ENCODE peak calls at places on chromosome 3, in nine cellular contexts. K, R, A, L, V, P, E, J and M are unnamed samples. For H3K27me3 and H3K4me1, the result is how much of the 10 kb centered on the place peaks cover.

GRCh38 chr3:140384028-140384771 is 293.7 kb upstream of the TRIM42 start:
- DNase-seq in K (peak), R (no peak), A (peak), L (no peak), V (no peak), P (peak), E (no peak), J (no peak), M (no peak)

GRCh38 chr3:134453631-134454030 is 32.2 kb downstream of the ANAPC13 start:
- DNase-seq in K (no peak), R (peak), A (no peak), L (peak), V (no peak), P (peak), E (peak), J (no peak), M (no peak)

GRCh38 chr3:108036401-108036800 is 54.4 kb downstream of the CD47 start:
- DNase-seq in K (no peak), R (no peak), A (no peak), L (no peak), V (no peak), P (no peak), E (no peak), J (no peak), M (no peak)

GRCh38 chr3:8793242-8793641 is 23.8 kb upstream of the OXTR start:
- DNase-seq in K (no peak), R (no peak), A (no peak), L (peak), V (no peak), P (no peak), E (peak), J (no peak), M (no peak)

GRCh38 chr3:76369170-76369569 is 583.8 kb upstream of the ZNF717 start:
- DNase-seq in K (no peak), R (no peak), A (no peak), L (no peak), V (no peak), P (no peak), E (no peak), J (no peak), M (no peak)

GRCh38 chr3:52606373-52607085 is 70.1 kb downstream of the UQCC5 start:
- DNase-seq in K (no peak), R (peak), A (no peak), L (no peak), V (no peak), P (no peak), E (peak), J (no peak), M (no peak)

GRCh38 chr3:118436863-118437262 is 597.8 kb downstream of the IGSF11 start:
- DNase-seq in K (no peak), R (peak), A (no peak), L (peak), V (no peak), P (no peak), E (no peak), J (no peak), M (no peak)

GRCh38 chr3:69051796-69052566 is at the start of gene TMF1:
- DNase-seq in K (peak), R (peak), A (peak), L (peak), V (peak), P (peak), E (peak), J (peak), M (peak)

GRCh38 chr3:109136533-109136932 is at the start of gene C3orf85:
- DNase-seq in K (no peak), R (no peak), A (no peak), L (no peak), V (no peak), P (no peak), E (no peak), J (no peak), M (no peak)

GRCh38 chr3:52406231-52406661 is 38.7 kb downstream of the SEMA3G start:
- DNase-seq in K (no peak), R (no peak), A (no peak), L (no peak), V (no peak), P (no peak), E (no peak), J (peak), M (peak)

GRCh38 chr3:43223670-43224364 is 62.5 kb upstream of the SNRK start:
- DNase-seq in K (no peak), R (no peak), A (no peak), L (no peak), V (no peak), P (no peak), E (peak), J (no peak), M (no peak)
- TF ChIP-seq CTCF in K (peak), R (peak), A (no peak), L (peak), V (no peak), P (peak), E (peak), J (peak), M (peak)

GRCh38 chr3:138432576-138433240 is 1.7 kb upstream of the ESYT3 start:
- DNase-seq in K (no peak), R (no peak), A (no peak), L (no peak), V (no peak), P (peak), E (no peak), J (no peak), M (no peak)
- H3K27me3 ChIP-seq in K (under half), R (under half), A (under half), L (under half), V (under half), P (under half), E (half or more), J (under half), M (under half)

DNA sequence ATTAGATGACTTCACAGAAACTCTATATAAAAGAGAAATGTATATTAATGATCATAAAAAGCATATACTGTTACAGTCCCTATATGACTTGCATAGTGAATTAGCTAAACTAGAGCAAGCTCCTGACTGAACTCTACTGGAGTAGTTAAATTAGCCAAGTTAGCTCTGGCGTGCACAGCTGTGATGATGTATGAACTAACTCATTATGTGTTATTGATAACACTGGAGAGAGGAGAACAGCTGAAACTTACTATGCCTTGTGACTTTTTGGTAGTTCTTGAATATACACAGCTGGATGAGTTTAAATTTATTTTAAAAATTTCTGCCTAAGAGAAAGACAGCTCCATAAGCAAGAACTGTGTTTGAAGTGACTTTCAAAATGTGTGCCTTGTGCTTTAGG is 8.1 kb downstream of the TIPARP start:
- DNase-seq in K (no peak), R (no peak), A (no peak), L (no peak), V (no peak), P (no peak), E (no peak), J (no peak), M (no peak)
- H3K4me1 ChIP-seq in K (half or more), R (under half), A (under half), L (under half), V (under half), P (under half), E (half or more), J (half or more), M (half or more)

GRCh38 chr3:13768453-13768852 is 111.4 kb downstream of the WNT7A start:
- DNase-seq in K (no peak), R (no peak), A (no peak), L (no peak), V (no peak), P (peak), E (no peak), J (no peak), M (no peak)
- TF ChIP-seq CTCF in K (no peak), R (no peak), A (no peak), L (no peak), V (no peak), P (no peak), E (no peak), J (no peak), M (no peak)

GRCh38 chr3:57157666-57158065 is 7.5 kb downstream of the IL17RD start:
- DNase-seq in K (no peak), R (no peak), A (no peak), L (no peak), V (no peak), P (no peak), E (no peak), J (no peak), M (no peak)
- H3K27me3 ChIP-seq in K (under half), R (under half), A (under half), L (under half), V (under half), P (under half), E (under half), J (under half), M (under half)

GRCh38 chr3:188043891-188044290 is 110.1 kb upstream of the LPP start:
- DNase-seq in K (no peak), R (no peak), A (no peak), L (no peak), V (no peak), P (no peak), E (no peak), J (no peak), M (no peak)

GRCh38 chr3:188049890-188050530 is 103.9 kb upstream of the LPP start:
- DNase-seq in K (no peak), R (no peak), A (no peak), L (no peak), V (no peak), P (no peak), E (no peak), J (no peak), M (no peak)

GRCh38 chr3:188042466-188042865 is 111.5 kb upstream of the LPP start:
- DNase-seq in K (no peak), R (no peak), A (no peak), L (no peak), V (no peak), P (no peak), E (no peak), J (no peak), M (no peak)

GRCh38 chr3:188047536-188047935 is 106.4 kb upstream of the LPP start:
- DNase-seq in K (no peak), R (no peak), A (no peak), L (no peak), V (no peak), P (no peak), E (no peak), J (no peak), M (no peak)

GRCh38 chr3:188046561-188047213 is 107.3 kb upstream of the LPP start:
- DNase-seq in K (no peak), R (no peak), A (no peak), L (no peak), V (no peak), P (no peak), E (peak), J (no peak), M (no peak)
- H3K4me1 ChIP-seq in K (under half), R (under half), A (under half), L (under half), V (under half), P (under half), E (under half), J (under half), M (under half)

GRCh38 chr3:194007598-194008337 is 128.2 kb upstream of the HES1 start:
- DNase-seq in K (no peak), R (no peak), A (no peak), L (no peak), V (no peak), P (no peak), E (no peak), J (no peak), M (no peak)

GRCh38 chr3:194003128-194004057 is 132.6 kb upstream of the HES1 start:
- DNase-seq in K (peak), R (peak), A (peak), L (peak), V (peak), P (peak), E (peak), J (peak), M (peak)

GRCh38 chr3:194009892-194010533 is 125.9 kb upstream of the HES1 start:
- DNase-seq in K (no peak), R (peak), A (no peak), L (no peak), V (no peak), P (peak), E (no peak), J (no peak), M (no peak)

GRCh38 chr3:194009019-194009418 is 126.9 kb upstream of the HES1 start:
- DNase-seq in K (no peak), R (no peak), A (no peak), L (no peak), V (no peak), P (peak), E (no peak), J (no peak), M (no peak)

DNA sequence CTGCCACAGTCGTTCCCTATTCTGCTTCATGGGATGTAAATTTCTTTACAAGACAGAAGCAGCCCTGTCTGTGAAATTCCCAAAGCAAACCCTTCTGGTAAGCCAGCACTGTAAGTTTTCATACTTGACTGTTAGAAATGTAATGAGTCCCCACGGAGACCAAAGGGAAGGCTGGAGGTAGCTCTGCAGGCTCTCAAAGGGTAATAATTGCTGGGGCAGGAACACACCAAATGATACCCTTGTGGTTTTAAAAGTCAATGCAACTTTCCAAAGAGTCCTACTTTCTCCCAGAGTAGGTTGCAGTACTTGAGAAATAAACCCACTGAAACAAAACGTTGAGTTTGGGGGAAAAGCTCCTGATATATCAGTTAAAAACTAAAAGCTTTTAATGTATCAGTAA is 129.8 kb upstream of the HES1 start:
- DNase-seq in K (no peak), R (no peak), A (no peak), L (no peak), V (no peak), P (no peak), E (no peak), J (no peak), M (no peak)
- TF ChIP-seq CTCF in K (no peak), R (peak), A (no peak), L (no peak), V (no peak), P (peak), E (no peak), J (no peak), M (no peak)

GRCh38 chr3:127423856-127424765 is 136.3 kb upstream of the PRR20G start:
- DNase-seq in K (no peak), R (no peak), A (no peak), L (no peak), V (no peak), P (peak), E (no peak), J (peak), M (no peak)

GRCh38 chr3:127426444-127427168 is 138.8 kb upstream of the PRR20G start:
- DNase-seq in K (no peak), R (no peak), A (no peak), L (no peak), V (no peak), P (peak), E (no peak), J (peak), M (no peak)

GRCh38 chr3:127427169-127427655 is 139.4 kb upstream of the PRR20G start:
- DNase-seq in K (no peak), R (no peak), A (no peak), L (no peak), V (no peak), P (peak), E (no peak), J (peak), M (no peak)

GRCh38 chr3:127424766-127425504 is 137.1 kb upstream of the PRR20G start:
- DNase-seq in K (no peak), R (no peak), A (no peak), L (peak), V (no peak), P (no peak), E (no peak), J (peak), M (no peak)

DNA sequence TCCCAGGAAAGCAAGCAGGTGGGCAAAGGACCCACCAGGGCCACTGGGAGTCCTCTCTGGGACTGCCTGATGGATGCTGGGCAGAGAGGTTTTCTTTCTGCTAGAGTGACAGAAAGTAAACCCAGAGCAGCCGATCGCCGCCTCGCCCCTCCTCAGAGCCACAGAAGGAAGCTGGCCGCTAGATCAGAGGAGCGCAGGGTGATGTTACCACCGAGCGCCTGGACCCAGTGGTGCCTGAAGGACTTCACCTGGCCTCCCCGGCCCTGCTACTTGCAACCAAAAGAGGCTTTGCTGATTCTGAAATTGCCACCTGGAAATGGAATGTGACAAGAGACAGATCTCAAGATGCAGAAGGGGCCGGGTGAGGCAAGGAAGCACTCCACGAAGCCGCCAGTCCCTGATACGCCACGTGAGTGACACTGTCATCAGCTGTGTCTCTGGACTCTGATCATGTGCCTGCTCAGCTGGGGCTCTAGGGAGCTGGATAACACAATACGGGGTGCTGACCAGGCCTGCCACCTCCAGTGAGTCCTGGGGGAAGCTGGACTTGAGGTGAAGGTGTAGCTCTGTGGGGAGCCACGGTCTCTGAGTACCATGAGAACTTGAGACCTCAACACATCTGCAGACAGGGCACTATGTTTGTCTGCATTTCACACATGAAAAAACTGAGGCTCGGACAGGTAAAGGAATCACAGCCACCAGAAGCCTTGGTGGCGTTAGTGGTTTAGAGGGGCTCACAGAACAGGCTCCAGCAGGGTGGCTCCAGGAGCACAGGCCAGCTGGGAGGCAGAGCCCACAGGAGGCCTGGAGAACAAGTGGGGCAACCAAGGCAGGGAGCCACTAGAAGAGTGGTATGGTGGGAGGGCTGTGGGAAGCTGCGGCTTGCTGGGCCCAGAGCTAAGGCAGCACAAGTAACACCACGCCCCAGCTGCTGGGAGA is 137.9 kb upstream of the PRR20G start:
- DNase-seq in K (no peak), R (no peak), A (no peak), L (no peak), V (no peak), P (peak), E (no peak), J (peak), M (no peak)
- H3K27me3 ChIP-seq in K (half or more), R (under half), A (under half), L (under half), V (under half), P (under half), E (under half), J (half or more), M (under half)

GRCh38 chr3:101388706-101389105 is 68.3 kb upstream of the IMPG2 start:
- DNase-seq in K (no peak), R (no peak), A (no peak), L (no peak), V (no peak), P (no peak), E (no peak), J (no peak), M (no peak)
- H3K4me1 ChIP-seq in K (under half), R (under half), A (under half), L (under half), V (under half), P (under half), E (under half), J (under half), M (under half)